ENCODE peak calls at places on chromosomes 11 and 22, in ten cellular contexts. H is esophagus muscularis mucosa, G is tibial nerve, Q is transverse colon, K is ovary, L is A549, P is HepG2, W is sigmoid colon, E is upper lobe of left lung, X is suprapubic skin. I is an unnamed sample.

GRCh38 chr11:2752923-2753322 is 53.1 kb upstream of the KCNQ1OT1 start:
- DNase-seq in W (no peak), L (no peak), X (no peak), P (no peak), E (no peak), K (peak), Q (peak), H (no peak), G (no peak), I (no peak)

GRCh38 chr11:70445605-70446004 is 47.3 kb downstream of the CTTN start:
- DNase-seq in G (no peak), Q (no peak), H (no peak), L (no peak), W (no peak), K (no peak), P (no peak), E (no peak), X (no peak), I (no peak)

GRCh38 chr11:65932558-65932919 is 12.7 kb upstream of the TSGA10IP start:
- DNase-seq in G (no peak), W (no peak), P (no peak), K (no peak), E (no peak), X (no peak), L (peak), Q (no peak), H (no peak), I (no peak)

GRCh38 chr11:96842731-96843130 is 452.9 kb downstream of the JRKL start:
- DNase-seq in H (no peak), P (no peak), G (no peak), X (no peak), Q (no peak), E (no peak), L (no peak), K (no peak), W (no peak), I (no peak)

GRCh38 chr22:30325724-30326703 is 727 bp downstream of the TBC1D10A start:
- DNase-seq in P (no peak), G (no peak), H (no peak), W (peak), L (no peak), Q (peak), K (no peak), E (no peak), X (no peak), I (peak)

GRCh38 chr11:134360050-134360835 is 28.5 kb downstream of the GLB1L2 start:
- DNase-seq in L (peak), P (peak), H (no peak), E (peak), Q (peak), X (peak), W (peak), K (peak), G (peak), I (peak)

GRCh38 chr11:32081129-32081641 is 9.7 kb upstream of the RCN1 start:
- DNase-seq in G (no peak), L (no peak), H (no peak), X (no peak), W (no peak), P (peak), Q (no peak), E (no peak), K (no peak), I (no peak)

GRCh38 chr11:126637800-126638175 is 282.3 kb downstream of the ST3GAL4 start:
- DNase-seq in E (no peak), W (no peak), G (no peak), P (no peak), Q (no peak), K (no peak), H (no peak), X (no peak), L (no peak), I (no peak)

GRCh38 chr11:32310218-32310601 is 125.1 kb downstream of the WT1 start:
- DNase-seq in H (no peak), G (no peak), K (peak), W (no peak), E (no peak), P (no peak), Q (no peak), X (no peak), L (no peak), I (peak)

GRCh38 chr11:13261600-13262061 is 16.0 kb upstream of the BMAL1 start:
- DNase-seq in K (no peak), E (no peak), X (no peak), H (peak), Q (no peak), P (no peak), W (no peak), L (peak), G (peak), I (no peak)

GRCh38 chr11:33658195-33658900 is 42.3 kb downstream of the C11orf91 start:
- DNase-seq in E (peak), L (no peak), K (no peak), X (no peak), H (no peak), P (no peak), W (no peak), Q (no peak), G (no peak), I (no peak)

GRCh38 chr11:60840711-60841430 is 1.0 kb upstream of the CCDC86 start:
- DNase-seq in H (no peak), E (no peak), L (no peak), Q (peak), K (peak), G (peak), X (no peak), W (peak), P (no peak), I (no peak)

GRCh38 chr11:79418241-79418640 is 22.6 kb downstream of the TENM4 start:
- DNase-seq in K (no peak), X (no peak), E (no peak), P (no peak), W (no peak), H (no peak), Q (no peak), G (no peak), L (no peak), I (no peak)

GRCh38 chr11:86550757-86551156 is 121.7 kb downstream of the ME3 start:
- DNase-seq in Q (no peak), K (no peak), H (peak), W (no peak), L (no peak), E (no peak), P (no peak), G (no peak), X (no peak), I (no peak)

GRCh38 chr11:72373163-72373562 is 61.2 kb downstream of the CLPB start:
- DNase-seq in X (no peak), Q (no peak), L (no peak), P (no peak), G (no peak), W (no peak), K (no peak), H (no peak), E (no peak), I (no peak)

GRCh38 chr11:109853156-109853776 is 239.9 kb upstream of the ZC3H12C start:
- DNase-seq in L (no peak), E (no peak), Q (no peak), W (no peak), K (no peak), H (no peak), X (no peak), G (no peak), P (peak), I (no peak)

GRCh38 chr11:97909544-97910394 is 1111.0 kb upstream of the CNTN5 start:
- DNase-seq in X (no peak), G (no peak), K (no peak), Q (no peak), L (no peak), W (no peak), P (no peak), E (no peak), H (no peak), I (no peak)

GRCh38 chr11:76692956-76693355 is 22.4 kb upstream of the LRRC32 start:
- DNase-seq in Q (no peak), W (no peak), X (no peak), L (no peak), E (no peak), H (no peak), K (no peak), G (no peak), P (no peak), I (no peak)

GRCh38 chr11:96267490-96268010 is 75.4 kb downstream of the MAML2 start:
- DNase-seq in X (no peak), G (no peak), L (no peak), W (no peak), P (no peak), H (no peak), E (no peak), Q (no peak), K (no peak), I (no peak)

GRCh38 chr22:36874731-36875130 is 13.9 kb downstream of the NCF4 start:
- DNase-seq in W (no peak), E (no peak), L (no peak), X (no peak), K (no peak), G (no peak), H (no peak), P (no peak), Q (no peak), I (no peak)

GRCh38 chr22:40499187-40499753 is 128.9 kb downstream of the SGSM3 start:
- DNase-seq in L (peak), Q (no peak), K (no peak), W (no peak), X (no peak), H (no peak), G (no peak), P (peak), E (no peak), I (peak)

GRCh38 chr11:3865388-3866193 is 10.1 kb downstream of the STIM1 start:
- DNase-seq in W (no peak), X (no peak), G (no peak), Q (no peak), E (no peak), H (no peak), L (no peak), K (no peak), P (no peak), I (no peak)

GRCh38 chr11:34274712-34275398 is 83.0 kb downstream of the ABTB2 start:
- DNase-seq in P (no peak), E (no peak), G (peak), W (peak), H (peak), K (peak), L (peak), Q (peak), X (peak), I (peak)

GRCh38 chr11:31340903-31341572 is 28.5 kb downstream of the DCDC1 start:
- DNase-seq in Q (no peak), E (no peak), L (peak), G (no peak), K (no peak), H (no peak), W (no peak), X (no peak), P (peak), I (no peak)

GRCh38 chr11:94794287-94795168 is 26.4 kb downstream of the AMOTL1 start:
- DNase-seq in Q (no peak), L (no peak), W (peak), P (no peak), X (no peak), K (peak), H (no peak), G (peak), E (no peak), I (peak)

GRCh38 chr11:93906486-93906885 is 56.1 kb upstream of the VSTM5 start:
- DNase-seq in G (no peak), H (no peak), X (no peak), P (no peak), E (no peak), W (no peak), Q (no peak), K (no peak), L (no peak), I (no peak)

GRCh38 chr11:67313125-67313890 is 10.0 kb downstream of the SSH3 start:
- DNase-seq in W (no peak), L (no peak), Q (no peak), G (no peak), H (no peak), X (peak), K (no peak), P (no peak), E (no peak), I (peak)

GRCh38 chr11:67695606-67696005 is 21.2 kb upstream of the ALDH3B2 start:
- DNase-seq in G (no peak), H (no peak), W (no peak), L (no peak), X (no peak), K (no peak), E (no peak), Q (no peak), P (no peak), I (no peak)

GRCh38 chr11:119441898-119442243 is 18.9 kb upstream of the THY1 start:
- DNase-seq in X (no peak), G (no peak), P (no peak), H (peak), Q (no peak), W (no peak), K (no peak), L (no peak), E (no peak), I (no peak)

GRCh38 chr11:20154381-20154780 is 5.9 kb downstream of the DBX1 start:
- DNase-seq in X (no peak), K (no peak), L (no peak), E (no peak), P (no peak), Q (no peak), H (no peak), W (no peak), G (no peak), I (no peak)

GRCh38 chr22:48906177-48906835 is 921.4 kb downstream of the BRD1 start:
- DNase-seq in Q (no peak), K (no peak), G (no peak), P (no peak), W (peak), X (no peak), L (no peak), E (no peak), H (no peak), I (no peak)

GRCh38 chr11:117229411-117229810 is 2.5 kb downstream of the PCSK7 start:
- DNase-seq in K (no peak), E (peak), W (peak), Q (no peak), L (no peak), G (no peak), X (peak), H (no peak), P (no peak), I (no peak)

GRCh38 chr11:117228091-117228490 is 3.8 kb downstream of the PCSK7 start:
- DNase-seq in H (no peak), W (peak), G (no peak), E (no peak), P (no peak), X (peak), L (no peak), Q (no peak), K (no peak), I (no peak)

GRCh38 chr11:117225553-117226170 is 6.2 kb downstream of the PCSK7 start:
- DNase-seq in G (no peak), E (no peak), K (no peak), W (peak), Q (peak), L (no peak), H (no peak), P (no peak), X (peak), I (no peak)

GRCh38 chr11:117223741-117224685 is 7.9 kb downstream of the PCSK7 start:
- DNase-seq in K (no peak), W (peak), X (peak), H (no peak), P (no peak), G (no peak), Q (peak), E (no peak), L (no peak), I (no peak)

GRCh38 chr11:117226388-117227385 is 5.2 kb downstream of the PCSK7 start:
- DNase-seq in E (no peak), Q (peak), G (no peak), K (no peak), L (peak), H (no peak), P (peak), W (peak), X (peak), I (peak)
- TF ChIP-seq EP300 in E (no peak), Q (no peak), G (peak), K (no peak), L (no peak), H (no peak), P (no peak), W (no peak), X (no peak), I (no peak)

GRCh38 chr11:55967914-55968313 is 1.8 kb downstream of the OR10AG1 start:
- DNase-seq in Q (no peak), X (no peak), W (no peak), L (no peak), P (no peak), H (no peak), E (no peak), K (no peak), G (no peak), I (no peak)
- TF ChIP-seq CTCF in Q (no peak), X (no peak), W (no peak), L (no peak), P (no peak), H (no peak), E (no peak), K (no peak), G (no peak), I (no peak)

GRCh38 chr22:19571995-19572394 is 47.8 kb upstream of the CLDN5 start:
- DNase-seq in Q (no peak), K (no peak), H (no peak), W (no peak), P (no peak), L (no peak), X (no peak), E (no peak), G (no peak), I (no peak)
- TF ChIP-seq EP300 in Q (no peak), K (no peak), H (no peak), W (no peak), P (no peak), L (no peak), X (no peak), E (no peak), G (peak), I (no peak)

DNA sequence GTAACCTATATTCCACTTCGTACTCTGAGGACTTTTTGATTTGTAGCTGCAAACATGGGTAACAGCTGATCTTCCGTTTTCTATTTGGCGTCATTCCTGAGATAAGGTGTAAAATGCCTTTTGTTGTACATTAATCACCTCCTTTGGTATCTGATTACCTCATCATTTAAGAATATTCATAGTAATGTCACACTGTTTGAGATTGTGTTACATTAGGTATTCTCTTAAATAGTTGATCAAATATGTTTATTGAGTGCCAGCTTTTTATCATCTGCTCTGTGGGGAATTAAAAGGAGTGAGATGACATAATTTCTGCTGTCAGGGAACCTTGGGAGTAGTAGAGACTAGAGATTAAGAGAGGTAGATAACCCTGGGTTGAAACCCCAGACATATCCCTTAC is 5.9 kb downstream of the NCAM1 start:
- DNase-seq in G (no peak), Q (no peak), X (no peak), L (no peak), P (no peak), H (no peak), W (no peak), E (no peak), K (no peak), I (no peak)
- TF ChIP-seq CTCF in G (no peak), Q (no peak), X (no peak), L (no peak), P (no peak), H (no peak), W (no peak), E (no peak), K (no peak), I (no peak)

GRCh38 chr22:23116506-23117263 is 25.1 kb downstream of the RSPH14 start:
- DNase-seq in W (no peak), E (no peak), K (no peak), Q (no peak), G (no peak), H (no peak), L (no peak), X (no peak), P (no peak), I (no peak)
- TF ChIP-seq EP300 in W (no peak), E (no peak), K (no peak), Q (no peak), G (no peak), H (no peak), L (no peak), X (no peak), P (no peak), I (no peak)

I was measured in stomach.